ENCODE peak calls at places on chromosomes 3 and 15, in four cellular contexts. Q is SW 1271; U is activated CD4-positive, alpha-beta memory T cell treated with anti-CD3 and anti-CD28 coated beads for 36 hours; Z is EH. T is an unnamed sample.

GRCh38 chr15:77959094-77959879 is 118.2 kb downstream of the TBC1D2B start:
- DNase-seq in Q (peak; percentile 53), U (peak; percentile 87), Z (peak; percentile 66), T (peak; percentile 50)

GRCh38 chr3:45984331-45985312 is 11.0 kb downstream of the FYCO1 start:
- DNase-seq in Z (peak; percentile 44), Q (no peak), U (no peak), T (no peak)

GRCh38 chr15:36898522-36899126 is 201.7 kb downstream of the MEIS2 start:
- DNase-seq in Q (no peak), Z (no peak), U (no peak), T (no peak)

GRCh38 chr15:40047413-40048154 is 8.6 kb upstream of the SRP14 start:
- DNase-seq in U (peak; percentile 87), Q (peak; percentile 6), Z (peak; percentile 77), T (peak; percentile 88)

GRCh38 chr15:55993804-55994539 is 560 bp upstream of the NEDD4 start:
- DNase-seq in Z (peak; percentile 73), U (no peak), Q (peak; percentile 79), T (peak; percentile 48)

GRCh38 chr3:169627789-169628188 is 35.7 kb downstream of the MECOM start:
- DNase-seq in U (no peak), Q (no peak), Z (no peak), T (peak; percentile 89)

GRCh38 chr15:84961114-84961452 is 20.6 kb upstream of the PDE8A start:
- DNase-seq in Q (no peak), Z (peak; percentile 70), U (no peak), T (peak; percentile 57)

GRCh38 chr3:99981138-99981537 is 133.2 kb downstream of the FILIP1L start:
- DNase-seq in Q (no peak), U (no peak), Z (no peak), T (no peak)

GRCh38 chr15:31328999-31329639 is 2.5 kb downstream of the KLF13 start:
- DNase-seq in Z (no peak), U (peak; percentile 49), Q (no peak), T (peak; percentile 3)

GRCh38 chr3:165669967-165670366 is 167.3 kb downstream of the BCHE start:
- DNase-seq in Z (no peak), Q (no peak), U (no peak), T (no peak)

GRCh38 chr3:106806964-106807363 is 570.3 kb upstream of the CCDC54 start:
- DNase-seq in Q (no peak), Z (no peak), U (no peak), T (no peak)

GRCh38 chr3:14261229-14261628 is 82.6 kb downstream of the LSM3 start:
- DNase-seq in Q (peak; percentile 67), Z (peak; percentile 78), U (peak; percentile 83), T (peak; percentile 71)

GRCh38 chr3:7388026-7388425 is 527.1 kb downstream of the GRM7 start:
- DNase-seq in U (no peak), Q (no peak), Z (no peak), T (no peak)

GRCh38 chr15:41558400-41559238 is at the start of gene TYRO3:
- DNase-seq in U (peak; percentile 83), Q (peak; percentile 23), Z (peak; percentile 60), T (no peak)

GRCh38 chr3:13849018-13849417 is 30.9 kb downstream of the WNT7A start:
- DNase-seq in Q (no peak), U (no peak), Z (no peak), T (no peak)

GRCh38 chr3:112605285-112605684 is 35.7 kb downstream of the CCDC80 start:
- DNase-seq in Z (peak; percentile 96), U (peak; percentile 15), Q (peak; percentile 22), T (no peak)

GRCh38 chr15:73899197-73900128 is 26.1 kb downstream of the TBC1D21 start:
- DNase-seq in Z (peak; percentile 26), U (no peak), Q (no peak), T (no peak)

GRCh38 chr15:101115887-101116680 is 135.8 kb downstream of the CHSY1 start:
- DNase-seq in U (no peak), Z (peak; percentile 54), Q (no peak), T (no peak)

GRCh38 chr15:63895194-63895593 is 61.4 kb upstream of the HERC1 start:
- DNase-seq in Z (no peak), U (no peak), Q (no peak), T (no peak)

GRCh38 chr3:50120364-50121095 is 31.8 kb downstream of the RBM5 start:
- DNase-seq in Z (no peak), Q (no peak), U (no peak), T (no peak)